ENCODE peak calls at places on chromosome 12, in four cellular contexts. One of them, this sample, is unnamed.

GRCh38 chr12:82883396-82884360 is 197.0 kb downstream of the TMTC2 start:
- DNase-seq in ELR: no peak
- DNase-seq in Panc1: no peak
- DNase-seq in RWPE2: no peak
- DNase-seq in this sample: no peak

GRCh38 chr12:77834618-77835017 is 3.9 kb downstream of the NAV3 start:
- DNase-seq in ELR: no peak
- DNase-seq in Panc1: no peak
- DNase-seq in RWPE2: no peak
- DNase-seq in this sample: no peak

GRCh38 chr12:87227157-87227556 is 802.0 kb downstream of the C12orf50 start:
- DNase-seq in ELR: peak; percentile 72
- DNase-seq in Panc1: no peak
- DNase-seq in RWPE2: no peak
- DNase-seq in this sample: no peak

GRCh38 chr12:79634957-79635471 is 55.8 kb downstream of the PAWR start:
- DNase-seq in ELR: no peak
- DNase-seq in Panc1: no peak
- DNase-seq in RWPE2: no peak
- DNase-seq in this sample: peak; percentile 61

GRCh38 chr12:103654816-103655215 is 67.7 kb downstream of the STAB2 start:
- DNase-seq in ELR: no peak
- DNase-seq in Panc1: no peak
- DNase-seq in RWPE2: no peak
- DNase-seq in this sample: no peak

GRCh38 chr12:72330291-72330690 is 58.1 kb downstream of the TRHDE start:
- DNase-seq in ELR: peak; percentile 65
- DNase-seq in Panc1: no peak
- DNase-seq in RWPE2: no peak
- DNase-seq in this sample: no peak

GRCh38 chr12:130013771-130014484 is 110.1 kb upstream of the TMEM132D start:
- DNase-seq in ELR: peak; percentile 9
- DNase-seq in Panc1: peak; percentile 35
- DNase-seq in RWPE2: no peak
- DNase-seq in this sample: no peak

GRCh38 chr12:94059394-94060368 is 88.7 kb upstream of the PLXNC1 start:
- DNase-seq in ELR: no peak
- DNase-seq in Panc1: no peak
- DNase-seq in RWPE2: no peak
- DNase-seq in this sample: no peak

GRCh38 chr12:102425109-102426009 is 55.0 kb downstream of the IGF1 start:
- DNase-seq in ELR: no peak
- DNase-seq in Panc1: no peak
- DNase-seq in RWPE2: no peak
- DNase-seq in this sample: no peak

GRCh38 chr12:86698581-86698980 is 442.4 kb upstream of the MGAT4C start:
- DNase-seq in ELR: no peak
- DNase-seq in Panc1: no peak
- DNase-seq in RWPE2: no peak
- DNase-seq in this sample: no peak

GRCh38 chr12:47105914-47106674 is 26.3 kb upstream of the AMIGO2 start:
- DNase-seq in ELR: no peak
- DNase-seq in Panc1: no peak
- DNase-seq in RWPE2: no peak
- DNase-seq in this sample: no peak

GRCh38 chr12:105939181-105939721 is 199.5 kb downstream of the NUAK1 start:
- DNase-seq in ELR: no peak
- DNase-seq in Panc1: no peak
- DNase-seq in RWPE2: no peak
- DNase-seq in this sample: peak; percentile 69

GRCh38 chr12:73274972-73275371 is 1002.8 kb downstream of the TRHDE start:
- DNase-seq in ELR: peak; percentile 4
- DNase-seq in Panc1: no peak
- DNase-seq in RWPE2: no peak
- DNase-seq in this sample: no peak

This sample was measured in keratinocyte.